ENCODE peak calls at places on chromosomes 5 and 9, in nine cellular contexts. K is A172, I is prostate gland, U is GM19239, V is A549, N is HEK293T, F is substantia nigra, H is DMS153, W is EL. Q is an unnamed sample.
A peak's percentile ranks its signal among the peaks of the same experiment; 100 is the strongest.

GRCh38 chr5:132883261-132883834 is 9.9 kb downstream of the LEAP2 start:
- DNase-seq in K (peak; percentile 72), I (peak; percentile 66), U (peak; percentile 9), V (peak; percentile 80), N (peak; percentile 70), F (peak; percentile 23), H (peak; percentile 25), W (peak; percentile 73), Q (peak; percentile 51)

GRCh38 chr5:318931-319601 is 2.4 kb upstream of the AHRR start:
- DNase-seq in K (no peak), I (no peak), U (no peak), V (no peak), N (no peak), F (no peak), H (peak; percentile 34), W (no peak), Q (peak; percentile 6)

GRCh38 chr5:109692011-109692410 is 2.3 kb downstream of the MAN2A1 start:
- DNase-seq in K (peak; percentile 11), I (no peak), U (no peak), V (no peak), N (no peak), F (no peak), H (no peak), W (peak; percentile 58), Q (peak; percentile 27)

GRCh38 chr5:111829701-111830100 is 72.7 kb upstream of the NREP start:
- DNase-seq in K (peak; percentile 54), I (no peak), U (no peak), V (no peak), N (no peak), F (no peak), H (no peak), W (peak; percentile 92), Q (peak; percentile 17)

GRCh38 chr9:137278913-137279711 is 1.6 kb downstream of the TOR4A start:
- DNase-seq in K (no peak), I (no peak), U (no peak), V (no peak), N (no peak), F (no peak), H (no peak), W (no peak), Q (no peak)

GRCh38 chr5:138647794-138648193 is 72.6 kb upstream of the HSPA9 start:
- DNase-seq in K (no peak), I (no peak), U (no peak), V (no peak), N (no peak), F (no peak), H (no peak), W (no peak), Q (no peak)

GRCh38 chr9:37650873-37651768 is at the start of gene FRMPD1:
- DNase-seq in K (peak; percentile 2), I (peak; percentile 36), U (peak; percentile 65), V (peak; percentile 33), N (peak; percentile 88), F (no peak), H (peak; percentile 50), W (peak; percentile 44), Q (peak; percentile 85)

GRCh38 chr5:114360816-114361723 is 800 bp upstream of the KCNN2 start:
- DNase-seq in K (no peak), I (peak; percentile 52), U (no peak), V (peak; percentile 2), N (peak; percentile 52), F (peak; percentile 41), H (no peak), W (peak; percentile 20), Q (peak; percentile 24)

GRCh38 chr5:75335952-75336624 is 932 bp upstream of the HMGCR start:
- DNase-seq in K (peak; percentile 79), I (peak; percentile 51), U (peak; percentile 18), V (peak; percentile 90), N (peak; percentile 58), F (no peak), H (peak; percentile 43), W (peak; percentile 78), Q (peak; percentile 72)

GRCh38 chr5:173911623-173912022 is 23.5 kb downstream of the CPEB4 start:
- DNase-seq in K (no peak), I (no peak), U (no peak), V (no peak), N (no peak), F (no peak), H (no peak), W (no peak), Q (no peak)

GRCh38 chr5:43190755-43191603 is 1.0 kb upstream of the NIM1K start:
- DNase-seq in K (peak; percentile 29), I (no peak), U (no peak), V (no peak), N (no peak), F (no peak), H (no peak), W (peak; percentile 24), Q (peak; percentile 53)

GRCh38 chr5:81247441-81247972 is 14.4 kb downstream of the CKMT2 start:
- DNase-seq in K (peak; percentile 55), I (no peak), U (no peak), V (no peak), N (no peak), F (no peak), H (no peak), W (peak; percentile 49), Q (peak; percentile 34)

GRCh38 chr9:75152416-75152815 is 64.1 kb downstream of the OSTF1 start:
- DNase-seq in K (no peak), I (no peak), U (no peak), V (no peak), N (no peak), F (no peak), H (no peak), W (no peak), Q (no peak)

GRCh38 chr9:136306691-136307208 is 2.9 kb upstream of the CCDC187 start:
- DNase-seq in K (no peak), I (no peak), U (no peak), V (peak; percentile 52), N (no peak), F (no peak), H (no peak), W (peak; percentile 20), Q (no peak)

GRCh38 chr5:74798977-74799911 is 32.2 kb downstream of the NSA2 start:
- DNase-seq in K (peak; percentile 38), I (no peak), U (no peak), V (no peak), N (no peak), F (peak; percentile 26), H (no peak), W (peak; percentile 33), Q (no peak)

GRCh38 chr9:121773286-121773953 is 122.0 kb downstream of the DAB2IP start:
- DNase-seq in K (no peak), I (no peak), U (no peak), V (no peak), N (no peak), F (no peak), H (no peak), W (no peak), Q (no peak)

GRCh38 chr5:58071566-58071965 is 388.3 kb downstream of the PLK2 start:
- DNase-seq in K (no peak), I (no peak), U (no peak), V (no peak), N (no peak), F (no peak), H (peak; percentile 25), W (no peak), Q (no peak)

GRCh38 chr9:133112361-133113026 is 8.5 kb downstream of the RALGDS start:
- DNase-seq in K (peak; percentile 70), I (no peak), U (peak; percentile 58), V (no peak), N (no peak), F (no peak), H (no peak), W (no peak), Q (no peak)

GRCh38 chr9:120904999-120905793 is 21.4 kb downstream of the TRAF1 start:
- DNase-seq in K (no peak), I (no peak), U (no peak), V (no peak), N (no peak), F (no peak), H (no peak), W (no peak), Q (no peak)

GRCh38 chr9:6142816-6143454 is 72.7 kb upstream of the IL33 start:
- DNase-seq in K (no peak), I (no peak), U (no peak), V (no peak), N (no peak), F (no peak), H (no peak), W (no peak), Q (no peak)

GRCh38 chr9:21690561-21690960 is 111.9 kb upstream of the MTAP start:
- DNase-seq in K (no peak), I (no peak), U (no peak), V (no peak), N (no peak), F (no peak), H (no peak), W (peak; percentile 45), Q (peak; percentile 35)

GRCh38 chr5:103620851-103621547 is 58.4 kb upstream of the NUDT12 start:
- DNase-seq in K (no peak), I (no peak), U (no peak), V (no peak), N (no peak), F (no peak), H (no peak), W (no peak), Q (no peak)

GRCh38 chr5:12611132-12611531 is 706.9 kb upstream of the CTNND2 start:
- DNase-seq in K (no peak), I (no peak), U (no peak), V (no peak), N (no peak), F (no peak), H (no peak), W (no peak), Q (no peak)

GRCh38 chr9:86434039-86434726 is 80.0 kb upstream of the TUT7 start:
- DNase-seq in K (peak; percentile 73), I (peak; percentile 13), U (peak; percentile 12), V (peak; percentile 57), N (peak; percentile 59), F (no peak), H (no peak), W (peak; percentile 63), Q (peak; percentile 41)

GRCh38 chr9:14096182-14096922 is 217.6 kb downstream of the NFIB start:
- DNase-seq in K (peak; percentile 46), I (peak; percentile 40), U (no peak), V (peak; percentile 82), N (peak; percentile 34), F (no peak), H (peak; percentile 70), W (peak; percentile 17), Q (no peak)

GRCh38 chr9:79988126-79988525 is 416.4 kb downstream of the TLE4 start:
- DNase-seq in K (no peak), I (no peak), U (no peak), V (no peak), N (no peak), F (no peak), H (no peak), W (no peak), Q (no peak)

GRCh38 chr5:134125195-134126015 is 10.9 kb downstream of the TCF7 start:
- DNase-seq in K (peak; percentile 99), I (no peak), U (no peak), V (no peak), N (no peak), F (no peak), H (no peak), W (peak; percentile 92), Q (peak; percentile 81)

GRCh38 chr5:9166202-9167147 is 379.4 kb downstream of the SEMA5A start:
- DNase-seq in K (peak; percentile 33), I (no peak), U (no peak), V (no peak), N (no peak), F (no peak), H (no peak), W (peak; percentile 30), Q (no peak)

GRCh38 chr5:75203604-75204003 is 33.1 kb downstream of the ANKRD31 start:
- DNase-seq in K (no peak), I (no peak), U (no peak), V (no peak), N (no peak), F (no peak), H (no peak), W (no peak), Q (no peak)

GRCh38 chr9:93013856-93014582 is 44.5 kb upstream of the SUSD3 start:
- DNase-seq in K (no peak), I (no peak), U (no peak), V (no peak), N (no peak), F (no peak), H (no peak), W (no peak), Q (no peak)

GRCh38 chr5:140202078-140202477 is 27.1 kb downstream of the CYSTM1 start:
- DNase-seq in K (peak; percentile 68), I (no peak), U (no peak), V (no peak), N (no peak), F (no peak), H (no peak), W (peak; percentile 65), Q (no peak)